ENCODE peak calls at places on chromosome 12, in eight cellular contexts. F, D, H, N, L, M, S and Y are unnamed samples.

GRCh38 chr12:30026621-30027234 is 243.0 kb upstream of the TMTC1 start:
- DNase-seq in N (no peak), F (no peak), L (no peak), D (peak), H (no peak), S (no peak), M (no peak), Y (no peak)

GRCh38 chr12:123058980-123059379 is 78.5 kb downstream of the ARL6IP4 start:
- DNase-seq in H (no peak), N (no peak), L (no peak), S (no peak), D (no peak), F (no peak), M (no peak), Y (no peak)

GRCh38 chr12:65532162-65532561 is 253.7 kb downstream of the MSRB3 start:
- DNase-seq in S (no peak), D (no peak), M (no peak), F (no peak), H (no peak), L (no peak), N (no peak), Y (no peak)

GRCh38 chr12:29616664-29617409 is 119.4 kb upstream of the OVCH1 start:
- DNase-seq in F (no peak), S (no peak), H (no peak), L (no peak), D (no peak), M (no peak), N (no peak), Y (no peak)

GRCh38 chr12:9829990-9830389 is 2.7 kb downstream of the KLRF1 start:
- DNase-seq in M (no peak), S (no peak), N (no peak), H (no peak), L (no peak), F (no peak), D (no peak), Y (no peak)

GRCh38 chr12:101490286-101490920 is 15.3 kb downstream of the SPIC start:
- DNase-seq in M (peak), S (peak), H (peak), L (peak), F (no peak), D (peak), N (no peak), Y (no peak)

GRCh38 chr12:9910716-9911421 is 21.3 kb downstream of the CLEC2A start:
- DNase-seq in S (no peak), M (no peak), D (no peak), F (no peak), H (no peak), N (no peak), L (no peak), Y (no peak)

GRCh38 chr12:20463920-20464524 is 95.7 kb downstream of the PDE3A start:
- DNase-seq in H (peak), F (no peak), N (no peak), D (no peak), M (no peak), S (peak), L (no peak), Y (no peak)

GRCh38 chr12:132255642-132256041 is 73.7 kb downstream of the GALNT9 start:
- DNase-seq in L (no peak), D (no peak), M (no peak), H (no peak), S (no peak), N (no peak), F (no peak), Y (no peak)

GRCh38 chr12:20525064-20525610 is 156.8 kb downstream of the PDE3A start:
- DNase-seq in H (no peak), N (no peak), L (no peak), M (no peak), F (no peak), S (no peak), D (no peak), Y (no peak)

GRCh38 chr12:34303091-34303870 is 281.0 kb downstream of the ALG10 start:
- DNase-seq in F (no peak), M (no peak), L (no peak), S (no peak), N (no peak), D (no peak), H (no peak), Y (peak)

GRCh38 chr12:50986961-50987737 is 34.8 kb downstream of the HIGD1C start:
- DNase-seq in S (peak), M (peak), D (peak), H (peak), N (no peak), L (peak), F (no peak), Y (no peak)

GRCh38 chr12:116959198-116959460 is 48.4 kb downstream of the FBXW8 start:
- DNase-seq in D (no peak), N (no peak), L (no peak), F (no peak), S (no peak), M (no peak), H (no peak), Y (no peak)

GRCh38 chr12:118398878-118399277 is 22.5 kb downstream of the SUDS3 start:
- DNase-seq in S (no peak), N (no peak), D (no peak), F (no peak), H (no peak), L (no peak), M (no peak), Y (no peak)

GRCh38 chr12:91677556-91677955 is 468.1 kb downstream of the BTG1 start:
- DNase-seq in H (no peak), M (no peak), N (no peak), L (no peak), S (no peak), D (no peak), F (no peak), Y (no peak)

GRCh38 chr12:127657036-127657435 is 609.9 kb upstream of the TMEM132C start:
- DNase-seq in M (no peak), D (no peak), L (no peak), S (no peak), N (no peak), F (no peak), H (no peak), Y (no peak)

GRCh38 chr12:123034022-123034541 is 53.6 kb downstream of the ARL6IP4 start:
- DNase-seq in L (no peak), N (no peak), D (no peak), F (no peak), S (no peak), H (no peak), M (no peak), Y (no peak)

GRCh38 chr12:28800129-28800528 is 348.9 kb upstream of the FAR2 start:
- DNase-seq in S (no peak), N (no peak), M (peak), H (no peak), D (no peak), L (no peak), F (no peak), Y (no peak)

GRCh38 chr12:126784328-126784921 is 1482.5 kb upstream of the TMEM132C start:
- DNase-seq in H (peak), D (peak), F (no peak), L (peak), S (peak), N (no peak), M (peak), Y (no peak)

GRCh38 chr12:18502422-18502821 is 235.4 kb downstream of the PLCZ1 start:
- DNase-seq in H (peak), M (no peak), F (no peak), D (no peak), L (no peak), S (no peak), N (no peak), Y (no peak)

GRCh38 chr12:49341777-49342065 is 4.7 kb upstream of the C1QL4 start:
- DNase-seq in L (no peak), N (no peak), F (no peak), D (no peak), S (no peak), H (no peak), M (no peak), Y (no peak)